ENCODE peak calls at places on chromosomes 3 and 15, in ten cellular contexts. B is fibroblast of lung, W is fibroblast of mammary gland, G is AG04449, Y is GM23338, M is GM12865, C is psoas muscle, X is uterus, F is astrocyte of the spinal cord, J is A549. V is an unnamed sample.

GRCh38 chr15:98649621-98649995 is 1.3 kb downstream of the IGF1R start:
- DNase-seq in B (peak; percentile 20), W (no peak), G (no peak), Y (no peak), M (peak; percentile 36), C (peak; percentile 83), X (peak; percentile 31), F (no peak), J (no peak), V (no peak)

GRCh38 chr15:67267951-67268941 is 13.7 kb downstream of the IQCH start:
- DNase-seq in B (no peak), W (no peak), G (no peak), Y (no peak), M (no peak), C (no peak), X (no peak), F (no peak), J (no peak), V (no peak)

GRCh38 chr15:94234300-94234699 is 2.9 kb downstream of the MCTP2 start:
- DNase-seq in B (no peak), W (no peak), G (no peak), Y (no peak), M (no peak), C (no peak), X (no peak), F (peak; percentile 35), J (no peak), V (no peak)

GRCh38 chr3:172203522-172204258 is 164.3 kb downstream of the FNDC3B start:
- DNase-seq in B (peak; percentile 67), W (peak; percentile 42), G (no peak), Y (no peak), M (no peak), C (no peak), X (no peak), F (peak; percentile 57), J (peak; percentile 79), V (no peak)

GRCh38 chr3:52126036-52126435 is 28.2 kb downstream of the POC1A start:
- DNase-seq in B (no peak), W (peak; percentile 38), G (no peak), Y (no peak), M (no peak), C (peak; percentile 27), X (no peak), F (peak; percentile 8), J (no peak), V (no peak)

GRCh38 chr3:25664066-25664809 is 469 bp downstream of the TOP2B start:
- DNase-seq in B (peak; percentile 72), W (peak; percentile 46), G (no peak), Y (peak; percentile 72), M (no peak), C (peak; percentile 82), X (peak; percentile 67), F (peak; percentile 46), J (peak; percentile 42), V (no peak)

GRCh38 chr3:104388624-104389023 is 978.1 kb upstream of the ALCAM start:
- DNase-seq in B (peak; percentile 47), W (no peak), G (no peak), Y (no peak), M (no peak), C (no peak), X (no peak), F (peak; percentile 35), J (no peak), V (no peak)

GRCh38 chr3:73448041-73448440 is 176.7 kb downstream of the PDZRN3 start:
- DNase-seq in B (peak; percentile 59), W (peak; percentile 22), G (no peak), Y (no peak), M (no peak), C (no peak), X (no peak), F (no peak), J (no peak), V (no peak)

GRCh38 chr15:75727851-75728715 is 15.4 kb upstream of the CSPG4 start:
- DNase-seq in B (no peak), W (peak; percentile 34), G (no peak), Y (peak; percentile 83), M (peak; percentile 54), C (peak; percentile 78), X (peak; percentile 66), F (peak; percentile 28), J (peak; percentile 69), V (peak; percentile 23)

GRCh38 chr15:58409861-58410260 is 21.9 kb upstream of the LIPC start:
- DNase-seq in B (no peak), W (no peak), G (no peak), Y (no peak), M (no peak), C (no peak), X (no peak), F (no peak), J (no peak), V (no peak)

GRCh38 chr15:58407786-58408185 is 24.0 kb upstream of the LIPC start:
- DNase-seq in B (no peak), W (no peak), G (no peak), Y (no peak), M (no peak), C (no peak), X (no peak), F (no peak), J (no peak), V (no peak)

GRCh38 chr15:58407366-58407765 is 24.4 kb upstream of the LIPC start:
- DNase-seq in B (no peak), W (no peak), G (no peak), Y (no peak), M (no peak), C (no peak), X (no peak), F (no peak), J (no peak), V (no peak)

GRCh38 chr15:58413253-58413652 is 18.5 kb upstream of the LIPC start:
- DNase-seq in B (no peak), W (no peak), G (no peak), Y (no peak), M (no peak), C (no peak), X (no peak), F (no peak), J (no peak), V (no peak)

DNA sequence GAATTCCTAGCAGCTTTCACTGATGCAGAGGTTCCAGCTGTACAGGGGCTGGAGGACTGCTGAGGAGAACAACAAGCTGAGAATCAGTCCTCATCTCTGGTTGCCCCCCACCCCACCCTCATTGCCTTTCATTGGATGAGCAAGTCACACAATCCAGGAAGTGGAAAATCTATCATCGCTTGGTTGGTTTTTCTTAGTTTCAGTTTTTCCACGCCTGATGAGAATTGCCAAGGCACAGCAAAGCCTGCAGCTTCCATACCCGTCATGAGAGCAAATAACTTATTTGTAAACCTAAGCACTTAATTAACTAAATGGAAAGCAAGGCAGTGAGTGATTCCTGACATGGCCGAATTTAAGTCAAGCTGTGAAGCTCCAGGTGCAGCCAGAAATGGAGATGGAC is 21.4 kb upstream of the LIPC start:
- DNase-seq in B (no peak), W (peak; percentile 27), G (no peak), Y (no peak), M (peak; percentile 19), C (no peak), X (no peak), F (no peak), J (no peak), V (peak; percentile 39)
- H3K4me3 ChIP-seq in B (peak overlapping the region; percentile 45), W (peak overlapping the region; percentile 20), G (peak overlapping the region; percentile 30), Y (no peak overlapping the region), M (no peak overlapping the region), C (peak overlapping the region; percentile 3), X (no peak overlapping the region), F (no peak overlapping the region), J (no peak overlapping the region), V (no peak overlapping the region)

DNA sequence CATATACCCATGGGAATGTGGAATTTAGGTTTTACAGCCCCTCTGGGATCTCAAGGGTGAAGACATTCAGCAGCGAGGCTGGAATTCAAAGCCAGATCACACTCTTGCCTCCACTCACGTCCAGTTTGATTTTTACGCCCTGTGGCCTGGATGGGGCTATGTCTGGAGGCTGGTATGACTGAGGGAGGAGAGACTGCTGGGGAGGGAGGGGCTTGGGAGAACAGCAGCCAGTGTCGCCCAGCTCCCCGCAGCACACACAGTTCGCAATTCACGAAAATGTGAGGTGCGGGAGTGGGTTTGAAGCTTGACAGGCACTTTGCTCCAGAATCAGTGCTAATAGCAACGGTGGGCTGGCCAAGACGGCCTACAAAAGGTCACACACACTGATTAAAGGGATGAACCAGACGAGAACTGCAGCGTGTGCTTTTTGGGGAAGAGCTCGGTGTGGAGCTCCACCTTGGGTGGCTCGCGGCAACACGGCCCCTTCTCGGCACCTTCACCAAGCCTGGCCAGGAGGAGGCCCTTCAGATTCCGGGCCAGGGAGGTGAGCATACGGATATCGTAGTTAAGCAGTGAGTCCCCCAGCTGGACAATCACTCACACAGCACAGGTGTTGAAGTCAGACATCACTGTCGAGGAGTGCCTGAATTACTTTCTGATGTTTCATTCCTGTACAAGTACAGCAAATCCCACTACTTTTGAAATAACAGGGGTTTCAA is 16.4 kb downstream of the EHD4 start:
- DNase-seq in B (no peak), W (no peak), G (no peak), Y (peak; percentile 67), M (no peak), C (no peak), X (no peak), F (no peak), J (no peak), V (no peak)
- H3K4me3 ChIP-seq in B (no peak overlapping the region), W (no peak overlapping the region), G (no peak overlapping the region), Y (no peak overlapping the region), M (no peak overlapping the region), C (no peak overlapping the region), X (no peak overlapping the region), F (no peak overlapping the region), J (no peak overlapping the region), V (no peak overlapping the region)

GRCh38 chr3:145902166-145902565 is 258.8 kb downstream of the PLOD2 start:
- DNase-seq in B (peak; percentile 75), W (no peak), G (peak; percentile 9), Y (no peak), M (no peak), C (no peak), X (no peak), F (peak; percentile 12), J (no peak), V (no peak)

GRCh38 chr3:145899229-145899628 is 261.8 kb downstream of the PLOD2 start:
- DNase-seq in B (no peak), W (no peak), G (no peak), Y (no peak), M (peak; percentile 43), C (no peak), X (no peak), F (no peak), J (no peak), V (no peak)

GRCh38 chr3:145900056-145900829 is 260.7 kb downstream of the PLOD2 start:
- DNase-seq in B (no peak), W (peak; percentile 34), G (no peak), Y (no peak), M (peak; percentile 75), C (no peak), X (no peak), F (no peak), J (no peak), V (no peak)

GRCh38 chr3:145903472-145904013 is 257.4 kb downstream of the PLOD2 start:
- DNase-seq in B (no peak), W (no peak), G (no peak), Y (no peak), M (peak; percentile 21), C (no peak), X (no peak), F (no peak), J (no peak), V (no peak)

GRCh38 chr3:145898487-145898886 is 262.5 kb downstream of the PLOD2 start:
- DNase-seq in B (peak; percentile 36), W (peak; percentile 12), G (no peak), Y (peak; percentile 24), M (no peak), C (no peak), X (no peak), F (peak; percentile 22), J (no peak), V (no peak)
- H3K4me3 ChIP-seq in B (peak overlapping the region; percentile 15), W (peak overlapping the region; percentile 10), G (no peak overlapping the region), Y (no peak overlapping the region), M (peak overlapping the region; percentile 13), C (no peak overlapping the region), X (peak overlapping the region; percentile 3), F (no peak overlapping the region), J (peak overlapping the region; percentile 21), V (no peak overlapping the region)

GRCh38 chr3:188901671-188902331 is 270.0 kb upstream of the TPRG1 start:
- DNase-seq in B (peak; percentile 57), W (peak; percentile 38), G (no peak), Y (no peak), M (no peak), C (no peak), X (no peak), F (no peak), J (no peak), V (no peak)
- H3K4me3 ChIP-seq in B (no peak overlapping the region), W (no peak overlapping the region), G (no peak overlapping the region), Y (no peak overlapping the region), M (no peak overlapping the region), C (no peak overlapping the region), X (no peak overlapping the region), F (no peak overlapping the region), J (no peak overlapping the region), V (no peak overlapping the region)